ENCODE peak calls at places on chromosomes 4 and X, in seven cellular contexts. K is SK-N-SH, N is K562, X is HCT116, I is HepG2, U is H1, Y is GM12878. B is an unnamed sample.

GRCh38 chr4:72971572-72971971 is 97.9 kb downstream of the COX18 start:
- DNase-seq in X (no peak), N (peak; percentile 4), K (no peak), U (no peak), I (no peak), Y (no peak), B (no peak)

GRCh38 chr4:107665001-107665400 is 55.0 kb downstream of the PAPSS1 start:
- DNase-seq in Y (no peak), N (no peak), X (no peak), I (no peak), U (no peak), K (no peak), B (no peak)

GRCh38 chr4:679571-680083 is 5.3 kb downstream of the MYL5 start:
- DNase-seq in K (no peak), Y (no peak), I (no peak), U (no peak), N (no peak), X (no peak), B (no peak)

GRCh38 chrX:21744060-21744459 is 13.9 kb downstream of the SMPX start:
- DNase-seq in U (no peak), N (no peak), I (no peak), K (no peak), Y (no peak), X (no peak), B (no peak)

GRCh38 chrX:21943460-21944135 is 3.1 kb downstream of the SMS start:
- DNase-seq in K (no peak), U (no peak), I (no peak), N (no peak), X (peak; percentile 64), Y (no peak), B (no peak)

GRCh38 chr4:1652088-1652487 is 32.0 kb downstream of the FAM53A start:
- DNase-seq in X (no peak), N (no peak), Y (no peak), I (no peak), K (no peak), U (no peak), B (no peak)

GRCh38 chr4:83964996-83965541 is 429.2 kb downstream of the GPAT3 start:
- DNase-seq in Y (no peak), U (no peak), I (no peak), X (no peak), K (no peak), N (peak; percentile 20), B (peak; percentile 29)

GRCh38 chr4:76308548-76308947 is 2.0 kb downstream of the STBD1 start:
- DNase-seq in X (no peak), Y (no peak), N (peak; percentile 71), I (peak; percentile 87), U (no peak), K (peak; percentile 28), B (no peak)

GRCh38 chr4:16843831-16844508 is 54.5 kb downstream of the LDB2 start:
- DNase-seq in K (no peak), U (no peak), N (no peak), I (peak; percentile 20), X (no peak), Y (no peak), B (no peak)

GRCh38 chr4:142248946-142249345 is 597.2 kb downstream of the INPP4B start:
- DNase-seq in X (no peak), K (no peak), U (no peak), N (no peak), I (no peak), Y (no peak), B (no peak)

GRCh38 chrX:21989415-21989814 is 42.7 kb upstream of the PHEX start:
- DNase-seq in K (no peak), I (no peak), N (no peak), U (no peak), X (no peak), Y (peak; percentile 27), B (no peak)

GRCh38 chrX:19554786-19555185 is 39.5 kb upstream of the MAP3K15 start:
- DNase-seq in I (no peak), N (no peak), X (no peak), K (no peak), Y (peak; percentile 38), U (no peak), B (no peak)

GRCh38 chrX:10165580-10166247 is 8.9 kb downstream of the CLCN4 start:
- DNase-seq in I (no peak), Y (no peak), K (no peak), X (no peak), U (no peak), N (peak; percentile 68), B (no peak)

GRCh38 chr4:5956285-5957021 is 61.8 kb downstream of the C4orf50 start:
- DNase-seq in U (no peak), K (peak; percentile 43), I (peak; percentile 11), X (no peak), Y (no peak), N (no peak), B (no peak)

GRCh38 chr4:10977534-10977933 is 293.0 kb upstream of the CLNK start:
- DNase-seq in X (no peak), I (no peak), N (no peak), Y (no peak), U (no peak), K (no peak), B (no peak)

GRCh38 chr4:147118523-147118922 is 172.9 kb upstream of the TTC29 start:
- DNase-seq in N (no peak), I (no peak), U (no peak), Y (peak; percentile 31), K (no peak), X (no peak), B (no peak)

GRCh38 chr4:88230953-88231835 is 53.2 kb downstream of the PPM1K start:
- DNase-seq in Y (no peak), U (no peak), K (no peak), X (no peak), I (no peak), N (no peak), B (no peak)

GRCh38 chrX:150363561-150364346 is 637 bp downstream of the MAMLD1 start:
- DNase-seq in I (no peak), U (no peak), N (no peak), X (no peak), K (peak; percentile 69), Y (no peak), B (peak; percentile 18)

GRCh38 chr4:56698329-56698728 is 17.2 kb upstream of the HOPX start:
- DNase-seq in N (no peak), X (no peak), I (no peak), K (no peak), U (no peak), Y (no peak), B (no peak)

GRCh38 chrX:14356401-14356800 is 172.9 kb upstream of the GLRA2 start:
- DNase-seq in I (no peak), N (no peak), X (no peak), Y (no peak), U (no peak), K (no peak), B (no peak)

GRCh38 chr4:2857349-2857927 is 13.8 kb downstream of the ADD1 start:
- DNase-seq in X (no peak), U (no peak), N (no peak), I (peak; percentile 75), Y (no peak), K (no peak), B (no peak)

GRCh38 chrX:16914058-16914457 is 32.4 kb upstream of the REPS2 start:
- DNase-seq in N (no peak), Y (no peak), I (no peak), X (no peak), K (no peak), U (no peak), B (no peak)

GRCh38 chr4:110633358-110634319 is 10.8 kb upstream of the PITX2 start:
- DNase-seq in K (no peak), X (no peak), U (no peak), N (no peak), I (no peak), Y (no peak), B (no peak)
- TF ChIP-seq JUND in K (no peak), X (no peak), U (no peak), N (no peak), I (no peak), Y (no peak), B (no peak)

GRCh38 chr4:152965614-152966013 is 29.5 kb downstream of the FHDC1 start:
- DNase-seq in K (peak; percentile 53), N (no peak), U (no peak), Y (no peak), I (no peak), X (no peak), B (no peak)

GRCh38 chr4:152970102-152970820 is 34.1 kb downstream of the FHDC1 start:
- DNase-seq in X (no peak), U (no peak), N (no peak), I (no peak), K (no peak), Y (no peak), B (peak; percentile 15)

GRCh38 chr4:152967942-152968341 is 31.8 kb downstream of the FHDC1 start:
- DNase-seq in Y (no peak), X (no peak), N (no peak), K (no peak), U (no peak), I (no peak), B (no peak)

GRCh38 chr4:152971053-152971452 is 34.9 kb downstream of the FHDC1 start:
- DNase-seq in I (no peak), K (no peak), U (no peak), N (no peak), Y (no peak), X (no peak), B (no peak)

GRCh38 chr4:152968806-152969394 is 32.8 kb downstream of the FHDC1 start:
- DNase-seq in K (no peak), X (no peak), U (no peak), Y (no peak), N (no peak), I (no peak), B (no peak)
- TF ChIP-seq JUND in K (no peak), X (no peak), U (no peak), Y (no peak), N (no peak), I (no peak), B (no peak)

GRCh38 chr4:124631760-124632159 is 80.8 kb downstream of the ANKRD50 start:
- DNase-seq in N (peak; percentile 80), K (no peak), U (no peak), X (peak; percentile 96), I (no peak), Y (no peak), B (peak; percentile 57)
- TF ChIP-seq JUND in N (peak; percentile 92), K (peak; percentile 83), U (no peak), X (peak; percentile 96), I (no peak), Y (no peak), B (no peak)

DNA sequence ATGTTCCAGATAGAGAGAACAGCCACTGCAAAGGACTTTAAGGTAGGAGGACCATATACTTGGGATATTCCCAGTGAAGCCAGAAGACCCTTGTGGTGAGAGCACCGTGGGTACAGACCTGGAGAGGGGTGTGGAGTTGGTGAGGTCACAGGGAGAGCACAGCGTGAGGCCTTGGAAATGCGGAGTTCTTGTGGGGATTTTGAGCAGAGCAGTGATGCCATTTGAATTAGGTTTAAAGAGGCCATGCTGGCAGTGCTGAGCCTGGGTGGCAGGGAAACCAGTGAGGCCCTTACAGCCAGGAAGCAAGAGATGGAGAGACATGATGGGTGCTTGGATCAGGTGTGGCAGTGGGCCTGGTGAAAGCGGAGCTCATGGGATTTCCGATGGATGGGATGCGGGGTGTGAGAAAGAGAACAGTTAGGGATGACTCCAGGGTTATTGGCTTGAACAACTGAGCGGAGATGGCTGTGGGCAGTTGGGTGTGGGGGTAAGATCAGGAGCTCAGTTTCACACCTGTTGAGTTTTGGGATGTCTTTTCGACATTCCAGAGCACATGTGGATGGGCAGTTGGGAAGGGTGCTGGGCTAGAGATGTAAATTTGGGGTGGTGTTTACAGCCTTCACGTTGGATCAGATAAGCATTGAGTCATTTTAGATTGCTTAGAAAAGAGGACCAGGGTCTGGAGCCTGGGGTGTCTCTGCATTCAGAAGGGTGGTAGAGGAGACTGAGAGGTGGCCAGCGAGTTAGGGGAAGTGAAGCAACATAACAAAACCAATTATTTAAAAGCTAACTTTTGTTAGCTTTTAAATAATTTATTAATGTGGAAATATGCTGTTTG is 68.9 kb downstream of the TMEM131L start:
- DNase-seq in Y (no peak), I (no peak), X (no peak), U (no peak), K (no peak), N (no peak), B (no peak)
- TF ChIP-seq JUND in Y (no peak), I (no peak), X (no peak), U (no peak), K (no peak), N (peak; percentile 26), B (no peak)

B was measured in T47D.